ENCODE peak calls at places on chromosomes 3 and 15, in four cellular contexts. C is GM12878, W is A549, S is K562. Z is an unnamed sample.

GRCh38 chr15:48993411-48993810 is 29.7 kb upstream of the SHC4 start:
- DNase-seq in W (no peak), C (no peak), S (no peak), Z (peak)

GRCh38 chr3:26104856-26105255 is 315.0 kb downstream of the OXSM start:
- DNase-seq in C (peak), S (no peak), W (no peak), Z (no peak)

GRCh38 chr15:60370105-60370803 is 27.5 kb downstream of the ANXA2 start:
- DNase-seq in W (peak), S (no peak), C (no peak), Z (no peak)

GRCh38 chr3:71339049-71339448 is 244.5 kb downstream of the FOXP1 start:
- DNase-seq in S (no peak), W (no peak), C (no peak), Z (no peak)

GRCh38 chr3:18672561-18672960 is 247.4 kb upstream of the SATB1 start:
- DNase-seq in C (no peak), W (no peak), S (no peak), Z (no peak)

GRCh38 chr3:9613349-9613748 is 36.0 kb upstream of the MTMR14 start:
- DNase-seq in S (no peak), C (no peak), W (no peak), Z (no peak)

GRCh38 chr15:97745481-97746071 is 214.9 kb upstream of the ARRDC4 start:
- DNase-seq in S (peak), W (peak), C (no peak), Z (no peak)

GRCh38 chr3:55357796-55358195 is 129.3 kb downstream of the WNT5A start:
- DNase-seq in C (no peak), W (no peak), S (no peak), Z (no peak)

GRCh38 chr3:105944721-105945120 is 75.9 kb upstream of the CBLB start:
- DNase-seq in S (no peak), C (no peak), W (peak), Z (peak)

GRCh38 chr3:167626490-167626889 is 27.3 kb downstream of the WDR49 start:
- DNase-seq in W (no peak), C (no peak), S (no peak), Z (no peak)

GRCh38 chr15:32866486-32867312 is 148.9 kb downstream of the GREM1 start:
- DNase-seq in W (peak), S (no peak), C (no peak), Z (peak)

GRCh38 chr15:89150286-89150685 is 62.0 kb downstream of the ABHD2 start:
- DNase-seq in S (no peak), C (no peak), W (no peak), Z (no peak)

GRCh38 chr3:69292185-69292584 is 93.7 kb downstream of the FRMD4B start:
- DNase-seq in W (no peak), S (no peak), C (no peak), Z (no peak)

GRCh38 chr15:34610388-34610787 is 26.9 kb upstream of the GOLGA8B start:
- DNase-seq in S (no peak), C (no peak), W (peak), Z (peak)

GRCh38 chr15:83380682-83381081 is 66.5 kb upstream of the SH3GL3 start:
- DNase-seq in C (peak), S (peak), W (peak), Z (peak)

GRCh38 chr3:59559721-59560514 is 510.1 kb upstream of the CFAP20DC start:
- DNase-seq in C (no peak), W (peak), S (no peak), Z (peak)

GRCh38 chr3:158912621-158913020 is 110.8 kb downstream of the MFSD1 start:
- DNase-seq in S (no peak), C (no peak), W (no peak), Z (no peak)

GRCh38 chr3:107025961-107026360 is 351.3 kb upstream of the CCDC54 start:
- DNase-seq in W (no peak), S (no peak), C (no peak), Z (no peak)

GRCh38 chr15:72797834-72798233 is 14.3 kb upstream of the ADPGK start:
- DNase-seq in S (no peak), C (no peak), W (no peak), Z (no peak)

GRCh38 chr3:134647902-134648760 is 2.7 kb downstream of the KY start:
- DNase-seq in S (no peak), W (no peak), C (no peak), Z (no peak)

GRCh38 chr3:193592841-193593665 is at the start of gene OPA1:
- DNase-seq in S (peak), C (peak), W (peak), Z (peak)
- TF ChIP-seq POLR2A in S (peak), C (peak), W (peak), Z (peak)

DNA sequence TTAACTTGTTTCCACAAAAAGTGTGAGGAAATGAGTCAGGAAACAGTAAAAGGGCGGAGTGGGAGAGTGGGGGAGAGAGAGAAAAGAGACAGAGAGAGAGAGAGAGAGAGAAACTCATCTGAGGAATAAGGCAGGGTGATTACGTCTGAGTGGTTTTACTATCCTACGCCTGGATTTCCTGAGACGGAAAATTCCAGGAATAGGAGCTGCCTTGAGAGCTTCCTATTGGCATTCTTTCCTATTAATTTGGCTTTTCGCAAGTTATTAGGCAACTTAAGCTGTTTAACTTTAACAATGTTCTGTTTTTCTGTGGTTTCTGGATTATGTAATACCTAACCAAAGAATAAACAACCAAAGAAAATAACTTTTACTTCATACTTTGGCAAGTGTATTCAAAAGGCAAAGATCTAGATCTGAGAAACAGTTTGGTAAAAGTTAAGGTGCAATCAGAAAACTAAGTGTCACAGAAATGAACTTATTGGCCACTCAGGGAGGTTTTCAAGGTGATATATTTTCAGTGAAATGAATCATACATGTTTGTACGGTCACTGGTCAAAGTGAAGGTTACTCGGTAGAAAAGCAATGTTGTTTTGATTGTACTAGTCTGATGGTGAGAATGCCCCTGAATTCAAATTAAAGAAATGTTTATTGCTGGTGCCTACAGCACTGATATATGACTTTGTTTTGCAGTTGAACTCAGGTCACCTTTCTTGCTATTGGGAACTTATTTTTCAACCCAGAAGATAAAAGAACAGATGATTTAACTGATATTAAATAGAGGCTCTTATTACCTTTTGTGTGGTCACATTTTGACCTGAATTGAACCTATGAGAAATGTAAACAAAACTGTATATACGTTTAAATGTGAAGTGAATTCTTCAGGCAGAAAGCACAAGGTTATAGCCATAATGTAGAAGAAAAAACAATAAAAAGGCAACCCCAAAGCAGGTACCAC is 39.9 kb upstream of the TNFSF10 start:
- DNase-seq in C (no peak), S (no peak), W (peak), Z (peak)
- TF ChIP-seq RCOR1 in C (no peak), S (no peak), W (no peak), Z (peak)

GRCh38 chr15:42498212-42499038 is 3.0 kb downstream of the SNAP23 start:
- DNase-seq in C (no peak), S (no peak), W (no peak), Z (no peak)

GRCh38 chr15:42494998-42495360 is 455 bp upstream of the SNAP23 start:
- DNase-seq in C (no peak), W (peak), S (peak), Z (peak)

GRCh38 chr15:42493694-42494093 is 1.7 kb upstream of the SNAP23 start:
- DNase-seq in S (no peak), C (no peak), W (no peak), Z (no peak)

GRCh38 chr15:42491540-42492225 is 742 bp upstream of the ZNF106 start:
- DNase-seq in S (peak), W (peak), C (no peak), Z (peak)

GRCh38 chr15:42495361-42496212 is at the start of gene SNAP23:
- DNase-seq in W (peak), C (peak), S (peak), Z (peak)
- TF ChIP-seq POLR2A in W (peak), C (peak), S (peak), Z (peak)

GRCh38 chr15:40266828-40267304 is 16.0 kb downstream of the ANKRD63 start:
- DNase-seq in W (peak), S (peak), C (no peak), Z (peak)
- TF ChIP-seq RCOR1 in W (no peak), S (no peak), C (no peak), Z (peak)

GRCh38 chr3:120908803-120909601 is 997 bp downstream of the STXBP5L start:
- DNase-seq in S (no peak), C (no peak), W (no peak), Z (no peak)

GRCh38 chr3:120907659-120908029 is 361 bp upstream of the STXBP5L start:
- DNase-seq in S (no peak), W (no peak), C (no peak), Z (no peak)

GRCh38 chr3:120909602-120909878 is 1.5 kb downstream of the STXBP5L start:
- DNase-seq in C (no peak), W (no peak), S (no peak), Z (no peak)

GRCh38 chr3:120908030-120908802 is at the start of gene STXBP5L:
- DNase-seq in W (peak), S (peak), C (no peak), Z (peak)
- TF ChIP-seq POLR2A in W (no peak), S (no peak), C (no peak), Z (no peak)

DNA sequence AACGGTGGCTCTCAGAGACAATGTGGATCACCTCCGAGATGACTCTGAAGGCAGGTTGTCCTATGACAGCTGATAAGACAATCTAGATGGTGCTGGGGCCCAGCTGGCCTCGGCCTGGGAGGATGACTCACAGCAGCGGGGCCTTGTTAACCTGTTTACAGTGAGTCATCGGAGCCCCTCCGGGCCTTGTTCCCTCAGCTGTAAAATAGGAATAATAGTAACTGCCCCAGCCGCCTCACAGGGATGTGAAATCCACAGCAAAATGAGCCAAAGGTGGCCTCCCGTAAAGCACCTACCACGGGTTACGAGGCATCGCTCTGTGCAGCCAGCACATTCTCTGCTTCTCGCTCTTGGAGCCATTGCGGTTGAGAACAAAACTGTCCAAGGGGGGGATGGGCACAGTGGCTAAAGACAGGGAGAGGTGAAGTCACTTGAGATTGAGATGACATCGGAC is 88.6 kb upstream of the RASGRF1 start:
- DNase-seq in S (peak), W (peak), C (no peak), Z (peak)
- TF ChIP-seq RCOR1 in S (no peak), W (no peak), C (no peak), Z (no peak)

Z was measured in IMR-90.